ENCODE peak calls at places on chromosomes 11 and 22, in five cellular contexts. One of them, this sample, is unnamed.

GRCh38 chr11:67441731-67442401 is 1.4 kb downstream of the CORO1B start:
- DNase-seq in PC-3: no peak
- DNase-seq in GM23338: no peak
- DNase-seq in HCT116: no peak
- DNase-seq in OCI-LY7: peak; percentile 65
- DNase-seq in this sample: no peak

GRCh38 chr11:118606844-118607228 is 579 bp upstream of the PHLDB1 start:
- DNase-seq in PC-3: no peak
- DNase-seq in GM23338: no peak
- DNase-seq in HCT116: no peak
- DNase-seq in OCI-LY7: no peak
- DNase-seq in this sample: no peak

GRCh38 chr11:93196816-93197382 is 892 bp downstream of the SLC36A4 start:
- DNase-seq in PC-3: peak; percentile 30
- DNase-seq in GM23338: peak; percentile 57
- DNase-seq in HCT116: peak; percentile 8
- DNase-seq in OCI-LY7: peak; percentile 8
- DNase-seq in this sample: peak; percentile 56

GRCh38 chr11:73680687-73681086 is 34.3 kb downstream of the PLEKHB1 start:
- DNase-seq in PC-3: no peak
- DNase-seq in GM23338: no peak
- DNase-seq in HCT116: no peak
- DNase-seq in OCI-LY7: no peak
- DNase-seq in this sample: no peak

GRCh38 chr11:5380740-5381342 is 2.8 kb upstream of the OR51M1 start:
- DNase-seq in PC-3: peak; percentile 65
- DNase-seq in GM23338: peak; percentile 89
- DNase-seq in HCT116: peak; percentile 36
- DNase-seq in OCI-LY7: peak; percentile 61
- DNase-seq in this sample: peak; percentile 77

GRCh38 chr22:24834845-24835570 is 29.0 kb downstream of the SGSM1 start:
- DNase-seq in PC-3: peak; percentile 12
- DNase-seq in GM23338: peak; percentile 85
- DNase-seq in HCT116: peak; percentile 37
- DNase-seq in OCI-LY7: peak; percentile 25
- DNase-seq in this sample: peak; percentile 52

GRCh38 chr11:44351006-44351660 is 41.2 kb upstream of the ALX4 start:
- DNase-seq in PC-3: no peak
- DNase-seq in GM23338: no peak
- DNase-seq in HCT116: no peak
- DNase-seq in OCI-LY7: peak; percentile 41
- DNase-seq in this sample: no peak

GRCh38 chr22:45083659-45084305 is 74.0 kb upstream of the PHF21B start:
- DNase-seq in PC-3: peak; percentile 76
- DNase-seq in GM23338: no peak
- DNase-seq in HCT116: no peak
- DNase-seq in OCI-LY7: no peak
- DNase-seq in this sample: peak; percentile 90

GRCh38 chr11:2644844-2645778 is 54.7 kb downstream of the KCNQ1OT1 start:
- DNase-seq in PC-3: no peak
- DNase-seq in GM23338: no peak
- DNase-seq in HCT116: no peak
- DNase-seq in OCI-LY7: no peak
- DNase-seq in this sample: no peak

GRCh38 chr11:71120346-71120963 is 131.9 kb downstream of the SHANK2 start:
- DNase-seq in PC-3: peak; percentile 67
- DNase-seq in GM23338: peak; percentile 94
- DNase-seq in HCT116: peak; percentile 24
- DNase-seq in OCI-LY7: peak; percentile 29
- DNase-seq in this sample: no peak

GRCh38 chr22:37267661-37268413 is 14.5 kb upstream of the CYTH4 start:
- DNase-seq in PC-3: no peak
- DNase-seq in GM23338: no peak
- DNase-seq in HCT116: no peak
- DNase-seq in OCI-LY7: peak; percentile 33
- DNase-seq in this sample: no peak

GRCh38 chr22:43541462-43542407 is 129.9 kb downstream of the MPPED1 start:
- DNase-seq in PC-3: no peak
- DNase-seq in GM23338: no peak
- DNase-seq in HCT116: no peak
- DNase-seq in OCI-LY7: no peak
- DNase-seq in this sample: no peak

GRCh38 chr11:10898003-10898762 is 40.3 kb upstream of the ZBED5 start:
- DNase-seq in PC-3: no peak
- DNase-seq in GM23338: no peak
- DNase-seq in HCT116: no peak
- DNase-seq in OCI-LY7: no peak
- DNase-seq in this sample: no peak

GRCh38 chr11:106152013-106152412 is 74.6 kb downstream of the AASDHPPT start:
- DNase-seq in PC-3: peak; percentile 58
- DNase-seq in GM23338: peak; percentile 51
- DNase-seq in HCT116: no peak
- DNase-seq in OCI-LY7: no peak
- DNase-seq in this sample: peak; percentile 62

GRCh38 chr11:1864216-1864615 is 11.3 kb downstream of the LSP1 start:
- DNase-seq in PC-3: no peak
- DNase-seq in GM23338: no peak
- DNase-seq in HCT116: no peak
- DNase-seq in OCI-LY7: no peak
- DNase-seq in this sample: peak; percentile 26

GRCh38 chr11:8082391-8083087 is 1.5 kb downstream of the TUB start:
- DNase-seq in PC-3: no peak
- DNase-seq in GM23338: peak; percentile 64
- DNase-seq in HCT116: no peak
- DNase-seq in OCI-LY7: no peak
- DNase-seq in this sample: peak; percentile 35

GRCh38 chr11:123494195-123495050 is 64.4 kb downstream of the GRAMD1B start:
- DNase-seq in PC-3: no peak
- DNase-seq in GM23338: peak; percentile 72
- DNase-seq in HCT116: no peak
- DNase-seq in OCI-LY7: no peak
- DNase-seq in this sample: peak; percentile 75

GRCh38 chr11:62933775-62934495 is 12.8 kb upstream of the CHRM1 start:
- DNase-seq in PC-3: no peak
- DNase-seq in GM23338: no peak
- DNase-seq in HCT116: no peak
- DNase-seq in OCI-LY7: no peak
- DNase-seq in this sample: no peak

GRCh38 chr22:40414838-40415505 is 44.6 kb downstream of the SGSM3 start:
- DNase-seq in PC-3: no peak
- DNase-seq in GM23338: no peak
- DNase-seq in HCT116: no peak
- DNase-seq in OCI-LY7: peak; percentile 74
- DNase-seq in this sample: no peak

GRCh38 chr11:76030973-76031590 is 175.2 kb downstream of the WNT11 start:
- DNase-seq in PC-3: peak; percentile 60
- DNase-seq in GM23338: peak; percentile 16
- DNase-seq in HCT116: no peak
- DNase-seq in OCI-LY7: no peak
- DNase-seq in this sample: peak; percentile 50

GRCh38 chr11:14373941-14374646 is 15.1 kb upstream of the RRAS2 start:
- DNase-seq in PC-3: peak; percentile 66
- DNase-seq in GM23338: no peak
- DNase-seq in HCT116: no peak
- DNase-seq in OCI-LY7: no peak
- DNase-seq in this sample: peak; percentile 91

GRCh38 chr11:30585067-30585891 is 874 bp downstream of the MPPED2 start:
- DNase-seq in PC-3: no peak
- DNase-seq in GM23338: peak; percentile 72
- DNase-seq in HCT116: no peak
- DNase-seq in OCI-LY7: no peak
- DNase-seq in this sample: peak; percentile 13

GRCh38 chr11:19864141-19865120 is 151.8 kb downstream of the NAV2 start:
- DNase-seq in PC-3: no peak
- DNase-seq in GM23338: peak; percentile 43
- DNase-seq in HCT116: no peak
- DNase-seq in OCI-LY7: no peak
- DNase-seq in this sample: no peak

GRCh38 chr22:26724414-26724813 is 67.0 kb downstream of the MIAT start:
- DNase-seq in PC-3: no peak
- DNase-seq in GM23338: no peak
- DNase-seq in HCT116: no peak
- DNase-seq in OCI-LY7: no peak
- DNase-seq in this sample: no peak

GRCh38 chr11:69922015-69922595 is 102.9 kb upstream of the FGF3 start:
- DNase-seq in PC-3: no peak
- DNase-seq in GM23338: no peak
- DNase-seq in HCT116: no peak
- DNase-seq in OCI-LY7: no peak
- DNase-seq in this sample: no peak

GRCh38 chr22:12601870-12602779 is 2925.9 kb upstream of the OR11H1 start:
- DNase-seq in PC-3: no peak
- DNase-seq in GM23338: no peak
- DNase-seq in HCT116: no peak
- DNase-seq in OCI-LY7: no peak
- DNase-seq in this sample: no peak

GRCh38 chr22:42928969-42929837 is 72.1 kb upstream of the ARFGAP3 start:
- DNase-seq in PC-3: no peak
- DNase-seq in GM23338: no peak
- DNase-seq in HCT116: no peak
- DNase-seq in OCI-LY7: no peak
- DNase-seq in this sample: peak; percentile 75

GRCh38 chr11:24828938-24829337 is 332.1 kb downstream of the LUZP2 start:
- DNase-seq in PC-3: peak; percentile 64
- DNase-seq in GM23338: peak; percentile 7
- DNase-seq in HCT116: no peak
- DNase-seq in OCI-LY7: no peak
- DNase-seq in this sample: no peak

GRCh38 chr11:117823294-117823940 is 1.1 kb downstream of the FXYD2 start:
- DNase-seq in PC-3: no peak
- DNase-seq in GM23338: no peak
- DNase-seq in HCT116: no peak
- DNase-seq in OCI-LY7: peak; percentile 21
- DNase-seq in this sample: no peak

DNA sequence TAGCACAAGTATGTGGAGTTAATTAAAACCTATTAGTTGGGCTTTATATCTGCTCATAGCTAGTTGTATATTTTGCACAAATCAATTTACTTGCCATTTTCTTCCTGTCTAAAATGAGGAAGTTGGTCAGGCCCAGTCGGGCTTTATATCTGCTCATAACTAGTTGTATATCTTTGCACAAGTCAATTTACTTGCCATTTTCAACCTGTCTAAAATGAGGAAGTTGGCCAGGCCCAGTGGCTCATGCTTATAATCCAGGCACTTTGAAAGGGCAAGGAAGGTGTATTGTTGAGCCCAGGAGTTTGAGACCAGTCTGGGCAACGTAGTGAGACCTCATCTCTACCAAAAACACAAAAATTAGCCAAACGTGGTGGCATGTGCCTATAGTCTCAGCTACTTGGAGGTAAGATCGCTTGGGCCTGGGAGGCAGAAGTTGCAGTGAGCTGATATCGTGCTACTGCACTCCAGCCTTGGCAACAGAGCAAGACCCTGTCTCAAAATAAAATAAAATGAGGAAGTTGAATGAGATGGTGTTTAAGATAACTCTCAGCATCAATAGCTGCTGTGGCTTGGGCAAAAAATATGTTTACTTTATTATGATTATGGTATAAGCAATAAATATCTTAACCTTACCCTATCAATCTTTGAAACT is 1558.6 kb upstream of the RAG2 start:
- DNase-seq in PC-3: no peak
- DNase-seq in GM23338: no peak
- DNase-seq in HCT116: no peak
- DNase-seq in OCI-LY7: no peak
- DNase-seq in this sample: no peak
- TF ChIP-seq EZH2phosphoT487 in PC-3: no peak
- TF ChIP-seq EZH2phosphoT487 in GM23338: no peak
- TF ChIP-seq EZH2phosphoT487 in HCT116: no peak
- TF ChIP-seq EZH2phosphoT487 in OCI-LY7: no peak
- TF ChIP-seq EZH2phosphoT487 in this sample: no peak

GRCh38 chr22:48832592-48832991 is 995.1 kb downstream of the BRD1 start:
- DNase-seq in PC-3: no peak
- DNase-seq in GM23338: no peak
- DNase-seq in HCT116: no peak
- DNase-seq in OCI-LY7: no peak
- DNase-seq in this sample: no peak
- TF ChIP-seq EZH2phosphoT487 in PC-3: no peak
- TF ChIP-seq EZH2phosphoT487 in GM23338: no peak
- TF ChIP-seq EZH2phosphoT487 in HCT116: no peak
- TF ChIP-seq EZH2phosphoT487 in OCI-LY7: no peak
- TF ChIP-seq EZH2phosphoT487 in this sample: no peak

DNA sequence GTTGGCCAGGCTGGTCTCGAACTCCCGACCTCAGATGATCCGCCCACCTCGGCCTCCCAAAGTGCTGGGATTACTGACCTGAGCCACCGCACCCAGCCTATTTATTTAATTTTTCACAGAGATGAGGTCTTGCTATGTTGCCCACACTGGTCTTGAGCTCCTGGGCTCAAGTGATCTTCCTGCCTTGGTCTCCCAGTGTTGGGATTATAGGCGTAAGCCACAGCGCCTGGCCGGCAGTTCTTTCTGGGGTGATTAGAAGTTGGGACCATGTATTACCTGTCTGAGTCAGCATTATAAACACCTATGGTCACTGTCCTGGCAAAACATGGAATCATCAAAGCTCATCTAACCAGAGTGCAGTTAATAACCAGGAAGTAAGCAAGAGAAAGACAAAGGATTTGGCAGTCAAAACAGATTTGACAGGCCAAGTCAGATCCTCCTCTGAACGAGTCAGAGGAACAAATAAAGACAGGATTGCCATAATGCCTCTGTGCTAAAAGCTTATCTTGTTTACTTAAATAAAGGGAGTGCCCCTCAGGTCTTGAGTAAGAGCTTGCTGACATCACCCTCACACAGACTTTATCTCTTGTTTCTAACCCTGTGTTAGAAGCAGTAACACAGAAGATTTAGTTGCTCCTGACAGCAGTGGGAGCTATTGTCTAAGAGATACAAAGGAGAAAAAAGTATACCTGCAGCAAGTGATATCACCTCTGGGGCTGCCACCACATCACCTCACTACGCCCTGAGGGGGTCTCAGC is 3.7 kb downstream of the SERPIND1 start:
- DNase-seq in PC-3: peak; percentile 94
- DNase-seq in GM23338: no peak
- DNase-seq in HCT116: peak; percentile 70
- DNase-seq in OCI-LY7: no peak
- DNase-seq in this sample: peak; percentile 87
- TF ChIP-seq EZH2phosphoT487 in PC-3: no peak
- TF ChIP-seq EZH2phosphoT487 in GM23338: no peak
- TF ChIP-seq EZH2phosphoT487 in HCT116: no peak
- TF ChIP-seq EZH2phosphoT487 in OCI-LY7: no peak
- TF ChIP-seq EZH2phosphoT487 in this sample: no peak

GRCh38 chr11:46242462-46242960 is 35.0 kb upstream of the CREB3L1 start:
- DNase-seq in PC-3: no peak
- DNase-seq in GM23338: no peak
- DNase-seq in HCT116: no peak
- DNase-seq in OCI-LY7: peak; percentile 31
- DNase-seq in this sample: no peak
- TF ChIP-seq EZH2phosphoT487 in PC-3: no peak
- TF ChIP-seq EZH2phosphoT487 in GM23338: no peak
- TF ChIP-seq EZH2phosphoT487 in HCT116: no peak
- TF ChIP-seq EZH2phosphoT487 in OCI-LY7: no peak
- TF ChIP-seq EZH2phosphoT487 in this sample: no peak